ENCODE peak calls at places on chromosome 4, in six cellular contexts. One of them, this sample, is unnamed.

GRCh38 chr4:71268156-71268555 is 70.7 kb upstream of the SLC4A4 start:
- DNase-seq in endothelial cell of umbilical vein: no peak
- DNase-seq in A549: no peak
- DNase-seq in HepG2: no peak
- DNase-seq in GM12878: no peak
- DNase-seq in K562: no peak
- DNase-seq in this sample: no peak

GRCh38 chr4:53306729-53307128 is 59.1 kb downstream of the SCFD2 start:
- DNase-seq in endothelial cell of umbilical vein: peak; percentile 16
- DNase-seq in A549: no peak
- DNase-seq in HepG2: no peak
- DNase-seq in GM12878: no peak
- DNase-seq in K562: no peak
- DNase-seq in this sample: no peak

GRCh38 chr4:89254847-89255246 is 52.8 kb downstream of the GPRIN3 start:
- DNase-seq in endothelial cell of umbilical vein: peak; percentile 29
- DNase-seq in A549: peak; percentile 56
- DNase-seq in HepG2: peak; percentile 12
- DNase-seq in GM12878: no peak
- DNase-seq in K562: peak; percentile 70
- DNase-seq in this sample: peak; percentile 43

GRCh38 chr4:54118850-54119589 is 19.1 kb downstream of the GSX2 start:
- DNase-seq in endothelial cell of umbilical vein: no peak
- DNase-seq in A549: no peak
- DNase-seq in HepG2: no peak
- DNase-seq in GM12878: no peak
- DNase-seq in K562: no peak
- DNase-seq in this sample: no peak

GRCh38 chr4:121236353-121237068 is 72.4 kb upstream of the TNIP3 start:
- DNase-seq in endothelial cell of umbilical vein: no peak
- DNase-seq in A549: no peak
- DNase-seq in HepG2: no peak
- DNase-seq in GM12878: no peak
- DNase-seq in K562: no peak
- DNase-seq in this sample: no peak

GRCh38 chr4:149980941-149981340 is 97.3 kb upstream of the DCLK2 start:
- DNase-seq in endothelial cell of umbilical vein: peak; percentile 75
- DNase-seq in A549: peak; percentile 59
- DNase-seq in HepG2: peak; percentile 26
- DNase-seq in GM12878: no peak
- DNase-seq in K562: peak; percentile 42
- DNase-seq in this sample: peak; percentile 47

GRCh38 chr4:143186202-143186601 is 1.5 kb downstream of the USP38 start:
- DNase-seq in endothelial cell of umbilical vein: peak; percentile 21
- DNase-seq in A549: no peak
- DNase-seq in HepG2: peak; percentile 37
- DNase-seq in GM12878: no peak
- DNase-seq in K562: no peak
- DNase-seq in this sample: peak; percentile 3

GRCh38 chr4:169565606-169566351 is 46.6 kb downstream of the NEK1 start:
- DNase-seq in endothelial cell of umbilical vein: no peak
- DNase-seq in A549: no peak
- DNase-seq in HepG2: no peak
- DNase-seq in GM12878: no peak
- DNase-seq in K562: no peak
- DNase-seq in this sample: no peak

GRCh38 chr4:122898370-122899150 is 23.8 kb downstream of the NUDT6 start:
- DNase-seq in endothelial cell of umbilical vein: peak; percentile 90
- DNase-seq in A549: peak; percentile 76
- DNase-seq in HepG2: no peak
- DNase-seq in GM12878: no peak
- DNase-seq in K562: no peak
- DNase-seq in this sample: no peak

GRCh38 chr4:164482092-164482404 is 271.9 kb upstream of the SMIM31 start:
- DNase-seq in endothelial cell of umbilical vein: no peak
- DNase-seq in A549: no peak
- DNase-seq in HepG2: no peak
- DNase-seq in GM12878: no peak
- DNase-seq in K562: no peak
- DNase-seq in this sample: no peak

GRCh38 chr4:113049421-113050355 is at the start of gene ANK2:
- DNase-seq in endothelial cell of umbilical vein: no peak
- DNase-seq in A549: no peak
- DNase-seq in HepG2: no peak
- DNase-seq in GM12878: no peak
- DNase-seq in K562: no peak
- DNase-seq in this sample: no peak

DNA sequence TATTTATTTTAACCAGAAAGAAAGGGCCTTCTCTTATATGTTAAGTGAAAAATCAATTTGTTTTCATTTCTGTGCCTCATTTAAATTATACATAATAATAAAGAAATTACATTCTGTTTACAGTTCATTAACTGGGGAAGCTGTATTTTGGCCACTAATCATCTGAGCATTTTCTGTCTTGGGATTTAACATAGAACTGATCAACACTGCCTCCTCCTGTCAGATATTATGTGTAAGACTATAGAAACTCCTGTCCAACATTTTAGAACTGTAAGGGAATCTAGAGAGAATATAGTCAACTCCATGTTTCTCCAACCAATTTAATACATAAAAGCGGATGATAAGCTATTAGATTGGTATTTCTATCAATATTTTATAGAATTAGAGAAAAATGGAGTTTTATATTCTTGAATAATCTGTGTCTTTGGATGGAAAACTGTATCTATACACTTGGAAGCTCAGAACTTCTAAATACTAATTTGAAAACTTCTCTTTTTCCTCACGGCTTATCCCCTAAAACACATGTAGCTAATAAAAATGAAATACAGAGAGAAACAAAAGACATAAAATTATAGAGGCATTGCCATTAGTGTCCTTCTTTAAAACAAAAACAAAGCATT is 33.0 kb downstream of the ENPEP start:
- DNase-seq in endothelial cell of umbilical vein: peak; percentile 23
- DNase-seq in A549: peak; percentile 17
- DNase-seq in HepG2: no peak
- DNase-seq in GM12878: no peak
- DNase-seq in K562: no peak
- DNase-seq in this sample: peak; percentile 26
- TF ChIP-seq MYC in endothelial cell of umbilical vein: no peak
- TF ChIP-seq MYC in A549: no peak
- TF ChIP-seq MYC in HepG2: no peak
- TF ChIP-seq MYC in GM12878: no peak
- TF ChIP-seq MYC in K562: no peak
- TF ChIP-seq MYC in this sample: no peak

GRCh38 chr4:147194604-147195003 is 248.9 kb upstream of the TTC29 start:
- DNase-seq in endothelial cell of umbilical vein: no peak
- DNase-seq in A549: no peak
- DNase-seq in HepG2: no peak
- DNase-seq in GM12878: no peak
- DNase-seq in K562: no peak
- DNase-seq in this sample: no peak
- TF ChIP-seq MYC in endothelial cell of umbilical vein: no peak
- TF ChIP-seq MYC in A549: no peak
- TF ChIP-seq MYC in HepG2: no peak
- TF ChIP-seq MYC in GM12878: no peak
- TF ChIP-seq MYC in K562: no peak
- TF ChIP-seq MYC in this sample: no peak

DNA sequence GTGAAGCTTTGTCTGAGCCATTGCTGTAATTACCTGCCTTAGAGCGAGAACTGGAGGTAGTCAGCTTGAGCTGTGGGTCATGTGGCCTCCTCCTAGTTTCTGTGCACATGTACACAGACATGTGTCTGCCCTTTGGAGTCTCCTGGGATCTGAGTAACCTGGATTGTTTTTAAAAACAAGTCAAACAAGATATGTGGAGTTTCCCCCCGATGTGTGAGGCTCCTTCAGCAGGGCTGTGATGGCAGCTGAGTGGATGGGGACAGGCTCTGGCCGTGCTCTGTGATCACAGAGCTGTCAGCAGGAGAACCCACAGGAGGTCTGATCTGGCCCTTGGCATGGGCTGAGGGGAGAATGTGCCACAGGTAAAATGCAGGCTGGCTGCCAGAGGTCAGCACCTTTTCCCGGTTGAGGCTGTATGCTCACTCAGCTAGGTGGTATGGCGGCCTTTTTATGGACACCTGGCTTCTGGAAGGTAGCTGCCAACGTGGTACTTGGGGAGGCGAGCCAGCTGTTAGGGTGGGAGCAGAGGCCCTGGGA is 38.4 kb downstream of the NOP14 start:
- DNase-seq in endothelial cell of umbilical vein: no peak
- DNase-seq in A549: no peak
- DNase-seq in HepG2: no peak
- DNase-seq in GM12878: no peak
- DNase-seq in K562: no peak
- DNase-seq in this sample: no peak
- TF ChIP-seq MYC in endothelial cell of umbilical vein: no peak
- TF ChIP-seq MYC in A549: no peak
- TF ChIP-seq MYC in HepG2: no peak
- TF ChIP-seq MYC in GM12878: no peak
- TF ChIP-seq MYC in K562: no peak
- TF ChIP-seq MYC in this sample: no peak

DNA sequence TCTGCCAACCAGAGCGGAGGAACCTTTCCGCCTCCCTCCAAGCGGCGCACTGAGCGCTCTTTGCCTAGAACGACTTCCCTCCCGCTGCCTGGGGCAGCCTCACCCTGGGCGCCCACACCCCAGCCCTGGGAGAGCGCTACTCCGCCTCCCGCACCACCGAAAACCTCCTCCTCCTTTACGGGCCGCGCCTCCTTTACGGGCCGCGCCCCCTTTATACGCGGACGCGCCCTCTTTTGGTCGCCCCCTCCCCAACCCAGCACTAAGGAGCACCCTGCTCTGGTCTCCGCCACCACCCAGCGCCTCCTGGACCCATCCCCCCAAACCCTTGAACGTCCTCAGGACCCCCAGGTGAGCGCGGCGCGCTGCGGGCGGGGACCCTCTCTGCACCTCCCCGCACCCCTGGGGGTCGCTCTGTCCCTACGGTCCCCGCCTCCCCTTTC is 586 bp upstream of the NSG1 start:
- DNase-seq in endothelial cell of umbilical vein: no peak
- DNase-seq in A549: peak; percentile 12
- DNase-seq in HepG2: no peak
- DNase-seq in GM12878: no peak
- DNase-seq in K562: peak; percentile 35
- DNase-seq in this sample: no peak
- TF ChIP-seq MYC in endothelial cell of umbilical vein: no peak
- TF ChIP-seq MYC in A549: no peak
- TF ChIP-seq MYC in HepG2: no peak
- TF ChIP-seq MYC in GM12878: no peak
- TF ChIP-seq MYC in K562: no peak
- TF ChIP-seq MYC in this sample: no peak

GRCh38 chr4:7295917-7296660 is 103.8 kb downstream of the SORCS2 start:
- DNase-seq in endothelial cell of umbilical vein: no peak
- DNase-seq in A549: peak; percentile 45
- DNase-seq in HepG2: no peak
- DNase-seq in GM12878: no peak
- DNase-seq in K562: peak; percentile 35
- DNase-seq in this sample: peak; percentile 54
- TF ChIP-seq MYC in endothelial cell of umbilical vein: no peak
- TF ChIP-seq MYC in A549: no peak
- TF ChIP-seq MYC in HepG2: no peak
- TF ChIP-seq MYC in GM12878: no peak
- TF ChIP-seq MYC in K562: no peak
- TF ChIP-seq MYC in this sample: no peak

GRCh38 chr4:27048350-27049100 is 187.9 kb downstream of the STIM2 start:
- DNase-seq in endothelial cell of umbilical vein: peak; percentile 24
- DNase-seq in A549: peak; percentile 4
- DNase-seq in HepG2: no peak
- DNase-seq in GM12878: no peak
- DNase-seq in K562: peak; percentile 46
- DNase-seq in this sample: peak; percentile 53
- TF ChIP-seq MYC in endothelial cell of umbilical vein: no peak
- TF ChIP-seq MYC in A549: no peak
- TF ChIP-seq MYC in HepG2: no peak
- TF ChIP-seq MYC in GM12878: no peak
- TF ChIP-seq MYC in K562: no peak
- TF ChIP-seq MYC in this sample: no peak

DNA sequence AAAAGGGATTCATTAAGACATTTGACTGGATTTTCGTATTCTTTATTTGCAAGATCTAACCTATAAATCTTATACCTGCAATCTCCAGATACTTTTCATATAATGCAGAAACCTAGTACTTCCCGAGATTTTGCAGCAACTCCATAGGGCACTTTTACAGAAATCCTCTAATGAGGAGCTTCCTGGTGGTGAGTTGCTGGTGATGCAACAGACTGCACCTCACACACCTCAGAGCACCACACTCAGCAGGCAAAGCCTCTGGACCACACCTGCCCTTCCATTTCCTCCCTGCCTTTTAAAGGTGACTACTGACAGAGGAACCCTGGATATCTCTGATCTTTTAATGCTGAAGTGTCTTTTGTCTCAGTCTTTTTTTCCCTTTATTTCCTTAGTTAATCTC is 289.4 kb downstream of the TRAM1L1 start:
- DNase-seq in endothelial cell of umbilical vein: no peak
- DNase-seq in A549: no peak
- DNase-seq in HepG2: no peak
- DNase-seq in GM12878: no peak
- DNase-seq in K562: no peak
- DNase-seq in this sample: no peak
- TF ChIP-seq MYC in endothelial cell of umbilical vein: no peak
- TF ChIP-seq MYC in A549: no peak
- TF ChIP-seq MYC in HepG2: no peak
- TF ChIP-seq MYC in GM12878: no peak
- TF ChIP-seq MYC in K562: no peak
- TF ChIP-seq MYC in this sample: no peak